ENCODE peak calls at places on chromosomes 1 and 21, in nine cellular contexts. One of them, this sample, is unnamed.

GRCh38 chr21:32772281-32773047 is 909 bp upstream of the PAXBP1 start:
- DNase-seq in AG04449: no peak
- DNase-seq in GM20000: peak; percentile 62
- DNase-seq in NCI-H1105 treated with DMSO at 0.1 percent for 48 hours: peak; percentile 44
- DNase-seq in germinal center: peak; percentile 25
- DNase-seq in NAMALWA: no peak
- DNase-seq in foreskin fibroblast: peak; percentile 10
- DNase-seq in pancreas: no peak
- DNase-seq in transverse colon: peak; percentile 60
- DNase-seq in this sample: peak; percentile 24

GRCh38 chr1:76950306-76950705 is 83.0 kb downstream of the ST6GALNAC5 start:
- DNase-seq in AG04449: no peak
- DNase-seq in GM20000: no peak
- DNase-seq in NCI-H1105 treated with DMSO at 0.1 percent for 48 hours: no peak
- DNase-seq in germinal center: no peak
- DNase-seq in NAMALWA: no peak
- DNase-seq in foreskin fibroblast: no peak
- DNase-seq in pancreas: no peak
- DNase-seq in transverse colon: no peak
- DNase-seq in this sample: no peak

GRCh38 chr1:34871443-34872132 is 12.0 kb upstream of the SMIM12 start:
- DNase-seq in AG04449: no peak
- DNase-seq in GM20000: no peak
- DNase-seq in NCI-H1105 treated with DMSO at 0.1 percent for 48 hours: no peak
- DNase-seq in germinal center: no peak
- DNase-seq in NAMALWA: no peak
- DNase-seq in foreskin fibroblast: no peak
- DNase-seq in pancreas: no peak
- DNase-seq in transverse colon: no peak
- DNase-seq in this sample: no peak

GRCh38 chr21:15706686-15707085 is 23.1 kb upstream of the USP25 start:
- DNase-seq in AG04449: peak; percentile 80
- DNase-seq in GM20000: no peak
- DNase-seq in NCI-H1105 treated with DMSO at 0.1 percent for 48 hours: no peak
- DNase-seq in germinal center: no peak
- DNase-seq in NAMALWA: no peak
- DNase-seq in foreskin fibroblast: peak; percentile 94
- DNase-seq in pancreas: no peak
- DNase-seq in transverse colon: peak; percentile 23
- DNase-seq in this sample: peak; percentile 62

GRCh38 chr21:16419188-16419874 is 689.5 kb downstream of the USP25 start:
- DNase-seq in AG04449: no peak
- DNase-seq in GM20000: no peak
- DNase-seq in NCI-H1105 treated with DMSO at 0.1 percent for 48 hours: peak; percentile 95
- DNase-seq in germinal center: no peak
- DNase-seq in NAMALWA: no peak
- DNase-seq in foreskin fibroblast: peak; percentile 65
- DNase-seq in pancreas: peak; percentile 81
- DNase-seq in transverse colon: peak; percentile 12
- DNase-seq in this sample: peak; percentile 4

GRCh38 chr1:3127738-3128137 is 58.7 kb downstream of the PRDM16 start:
- DNase-seq in AG04449: no peak
- DNase-seq in GM20000: no peak
- DNase-seq in NCI-H1105 treated with DMSO at 0.1 percent for 48 hours: no peak
- DNase-seq in germinal center: no peak
- DNase-seq in NAMALWA: no peak
- DNase-seq in foreskin fibroblast: no peak
- DNase-seq in pancreas: no peak
- DNase-seq in transverse colon: no peak
- DNase-seq in this sample: no peak

GRCh38 chr1:162128693-162129356 is 59.3 kb downstream of the NOS1AP start:
- DNase-seq in AG04449: no peak
- DNase-seq in GM20000: no peak
- DNase-seq in NCI-H1105 treated with DMSO at 0.1 percent for 48 hours: no peak
- DNase-seq in germinal center: no peak
- DNase-seq in NAMALWA: no peak
- DNase-seq in foreskin fibroblast: no peak
- DNase-seq in pancreas: no peak
- DNase-seq in transverse colon: no peak
- DNase-seq in this sample: no peak

GRCh38 chr1:61079898-61080336 is 2.4 kb upstream of the NFIA start:
- DNase-seq in AG04449: no peak
- DNase-seq in GM20000: no peak
- DNase-seq in NCI-H1105 treated with DMSO at 0.1 percent for 48 hours: peak; percentile 87
- DNase-seq in germinal center: no peak
- DNase-seq in NAMALWA: peak; percentile 57
- DNase-seq in foreskin fibroblast: peak; percentile 82
- DNase-seq in pancreas: peak; percentile 68
- DNase-seq in transverse colon: peak; percentile 82
- DNase-seq in this sample: no peak

GRCh38 chr1:153478692-153479618 is 18.5 kb upstream of the S100A7 start:
- DNase-seq in AG04449: no peak
- DNase-seq in GM20000: no peak
- DNase-seq in NCI-H1105 treated with DMSO at 0.1 percent for 48 hours: no peak
- DNase-seq in germinal center: no peak
- DNase-seq in NAMALWA: no peak
- DNase-seq in foreskin fibroblast: no peak
- DNase-seq in pancreas: no peak
- DNase-seq in transverse colon: no peak
- DNase-seq in this sample: no peak

GRCh38 chr1:67850611-67851075 is 17.4 kb upstream of the GNG12 start:
- DNase-seq in AG04449: no peak
- DNase-seq in GM20000: no peak
- DNase-seq in NCI-H1105 treated with DMSO at 0.1 percent for 48 hours: peak; percentile 46
- DNase-seq in germinal center: no peak
- DNase-seq in NAMALWA: no peak
- DNase-seq in foreskin fibroblast: peak; percentile 89
- DNase-seq in pancreas: peak; percentile 90
- DNase-seq in transverse colon: peak; percentile 80
- DNase-seq in this sample: peak; percentile 51

GRCh38 chr1:204125759-204126351 is 26.0 kb downstream of the ETNK2 start:
- DNase-seq in AG04449: no peak
- DNase-seq in GM20000: no peak
- DNase-seq in NCI-H1105 treated with DMSO at 0.1 percent for 48 hours: no peak
- DNase-seq in germinal center: no peak
- DNase-seq in NAMALWA: no peak
- DNase-seq in foreskin fibroblast: no peak
- DNase-seq in pancreas: no peak
- DNase-seq in transverse colon: no peak
- DNase-seq in this sample: no peak

GRCh38 chr1:6267686-6268281 is 6.9 kb upstream of the GPR153 start:
- DNase-seq in AG04449: no peak
- DNase-seq in GM20000: no peak
- DNase-seq in NCI-H1105 treated with DMSO at 0.1 percent for 48 hours: no peak
- DNase-seq in germinal center: no peak
- DNase-seq in NAMALWA: no peak
- DNase-seq in foreskin fibroblast: no peak
- DNase-seq in pancreas: no peak
- DNase-seq in transverse colon: no peak
- DNase-seq in this sample: no peak

GRCh38 chr1:222048030-222048632 is 306.2 kb upstream of the DUSP10 start:
- DNase-seq in AG04449: peak; percentile 45
- DNase-seq in GM20000: peak; percentile 64
- DNase-seq in NCI-H1105 treated with DMSO at 0.1 percent for 48 hours: no peak
- DNase-seq in germinal center: no peak
- DNase-seq in NAMALWA: no peak
- DNase-seq in foreskin fibroblast: peak; percentile 57
- DNase-seq in pancreas: no peak
- DNase-seq in transverse colon: no peak
- DNase-seq in this sample: peak; percentile 59

GRCh38 chr1:230288641-230289349 is 137.3 kb downstream of the PGBD5 start:
- DNase-seq in AG04449: no peak
- DNase-seq in GM20000: no peak
- DNase-seq in NCI-H1105 treated with DMSO at 0.1 percent for 48 hours: no peak
- DNase-seq in germinal center: no peak
- DNase-seq in NAMALWA: no peak
- DNase-seq in foreskin fibroblast: no peak
- DNase-seq in pancreas: no peak
- DNase-seq in transverse colon: no peak
- DNase-seq in this sample: no peak

This sample was measured in hepatic stellate cell.